ENCODE peak calls at places on chromosome 6, in eight cellular contexts. One of them, this sample, is unnamed.

GRCh38 chr6:95819461-95819860 is 196.3 kb upstream of the FUT9 start:
- DNase-seq in Kasumi-1: no peak
- DNase-seq in B cell: no peak
- DNase-seq in activated naive CD8-positive, alpha-beta T cell treated with anti-CD3 and anti-CD28 coated beads, Interleukin-2, amount 50 U/mL, for 24 hours: no peak
- DNase-seq in NCI-H1092 treated with DMSO at 0.1 percent for 48 hours: no peak
- DNase-seq in iPS-NIHi11: no peak
- DNase-seq in bronchial epithelial cell: no peak
- DNase-seq in smooth muscle cell of the brain vasculature: no peak
- DNase-seq in this sample: no peak

GRCh38 chr6:28537509-28538140 is 11.9 kb downstream of the GPX5 start:
- DNase-seq in Kasumi-1: no peak
- DNase-seq in iPS-NIHi11: peak
- DNase-seq in bronchial epithelial cell: peak
- DNase-seq in B cell: no peak
- DNase-seq in activated naive CD8-positive, alpha-beta T cell treated with anti-CD3 and anti-CD28 coated beads, Interleukin-2, amount 50 U/mL, for 24 hours: peak
- DNase-seq in NCI-H1092 treated with DMSO at 0.1 percent for 48 hours: no peak
- DNase-seq in smooth muscle cell of the brain vasculature: no peak
- DNase-seq in this sample: no peak

GRCh38 chr6:85015396-85015990 is 251.1 kb upstream of the TBX18 start:
- DNase-seq in smooth muscle cell of the brain vasculature: peak
- DNase-seq in B cell: no peak
- DNase-seq in activated naive CD8-positive, alpha-beta T cell treated with anti-CD3 and anti-CD28 coated beads, Interleukin-2, amount 50 U/mL, for 24 hours: peak
- DNase-seq in bronchial epithelial cell: peak
- DNase-seq in NCI-H1092 treated with DMSO at 0.1 percent for 48 hours: no peak
- DNase-seq in iPS-NIHi11: peak
- DNase-seq in Kasumi-1: no peak
- DNase-seq in this sample: no peak

GRCh38 chr6:137970368-137970767 is 103.3 kb downstream of the TNFAIP3 start:
- DNase-seq in iPS-NIHi11: no peak
- DNase-seq in B cell: no peak
- DNase-seq in Kasumi-1: no peak
- DNase-seq in activated naive CD8-positive, alpha-beta T cell treated with anti-CD3 and anti-CD28 coated beads, Interleukin-2, amount 50 U/mL, for 24 hours: peak
- DNase-seq in NCI-H1092 treated with DMSO at 0.1 percent for 48 hours: no peak
- DNase-seq in bronchial epithelial cell: no peak
- DNase-seq in smooth muscle cell of the brain vasculature: no peak
- DNase-seq in this sample: no peak

GRCh38 chr6:88814909-88815308 is 148.5 kb downstream of the RNGTT start:
- DNase-seq in Kasumi-1: no peak
- DNase-seq in bronchial epithelial cell: peak
- DNase-seq in activated naive CD8-positive, alpha-beta T cell treated with anti-CD3 and anti-CD28 coated beads, Interleukin-2, amount 50 U/mL, for 24 hours: no peak
- DNase-seq in iPS-NIHi11: peak
- DNase-seq in smooth muscle cell of the brain vasculature: no peak
- DNase-seq in NCI-H1092 treated with DMSO at 0.1 percent for 48 hours: no peak
- DNase-seq in B cell: no peak
- DNase-seq in this sample: no peak

GRCh38 chr6:3630258-3630828 is 121.2 kb downstream of the PXDC1 start:
- DNase-seq in B cell: no peak
- DNase-seq in smooth muscle cell of the brain vasculature: no peak
- DNase-seq in Kasumi-1: peak
- DNase-seq in NCI-H1092 treated with DMSO at 0.1 percent for 48 hours: no peak
- DNase-seq in bronchial epithelial cell: no peak
- DNase-seq in activated naive CD8-positive, alpha-beta T cell treated with anti-CD3 and anti-CD28 coated beads, Interleukin-2, amount 50 U/mL, for 24 hours: no peak
- DNase-seq in iPS-NIHi11: no peak
- DNase-seq in this sample: no peak

GRCh38 chr6:117829594-117830319 is 77.3 kb upstream of the SLC35F1 start:
- DNase-seq in NCI-H1092 treated with DMSO at 0.1 percent for 48 hours: no peak
- DNase-seq in B cell: no peak
- DNase-seq in Kasumi-1: peak
- DNase-seq in activated naive CD8-positive, alpha-beta T cell treated with anti-CD3 and anti-CD28 coated beads, Interleukin-2, amount 50 U/mL, for 24 hours: no peak
- DNase-seq in iPS-NIHi11: peak
- DNase-seq in bronchial epithelial cell: peak
- DNase-seq in smooth muscle cell of the brain vasculature: peak
- DNase-seq in this sample: no peak

GRCh38 chr6:90537027-90537426 is 49.8 kb downstream of the MAP3K7 start:
- DNase-seq in bronchial epithelial cell: peak
- DNase-seq in smooth muscle cell of the brain vasculature: no peak
- DNase-seq in B cell: no peak
- DNase-seq in iPS-NIHi11: no peak
- DNase-seq in NCI-H1092 treated with DMSO at 0.1 percent for 48 hours: no peak
- DNase-seq in activated naive CD8-positive, alpha-beta T cell treated with anti-CD3 and anti-CD28 coated beads, Interleukin-2, amount 50 U/mL, for 24 hours: no peak
- DNase-seq in Kasumi-1: no peak
- DNase-seq in this sample: no peak

GRCh38 chr6:36962874-36963273 is 8.3 kb downstream of the PI16 start:
- DNase-seq in bronchial epithelial cell: peak
- DNase-seq in NCI-H1092 treated with DMSO at 0.1 percent for 48 hours: no peak
- DNase-seq in B cell: peak
- DNase-seq in smooth muscle cell of the brain vasculature: no peak
- DNase-seq in activated naive CD8-positive, alpha-beta T cell treated with anti-CD3 and anti-CD28 coated beads, Interleukin-2, amount 50 U/mL, for 24 hours: peak
- DNase-seq in Kasumi-1: peak
- DNase-seq in iPS-NIHi11: peak
- DNase-seq in this sample: peak

GRCh38 chr6:45454008-45454911 is 76.5 kb upstream of the SUPT3H start:
- DNase-seq in B cell: no peak
- DNase-seq in smooth muscle cell of the brain vasculature: no peak
- DNase-seq in iPS-NIHi11: no peak
- DNase-seq in Kasumi-1: no peak
- DNase-seq in NCI-H1092 treated with DMSO at 0.1 percent for 48 hours: no peak
- DNase-seq in bronchial epithelial cell: peak
- DNase-seq in activated naive CD8-positive, alpha-beta T cell treated with anti-CD3 and anti-CD28 coated beads, Interleukin-2, amount 50 U/mL, for 24 hours: no peak
- DNase-seq in this sample: no peak

GRCh38 chr6:147078602-147079001 is 125.6 kb upstream of the STXBP5 start:
- DNase-seq in NCI-H1092 treated with DMSO at 0.1 percent for 48 hours: no peak
- DNase-seq in activated naive CD8-positive, alpha-beta T cell treated with anti-CD3 and anti-CD28 coated beads, Interleukin-2, amount 50 U/mL, for 24 hours: no peak
- DNase-seq in bronchial epithelial cell: no peak
- DNase-seq in B cell: no peak
- DNase-seq in iPS-NIHi11: no peak
- DNase-seq in smooth muscle cell of the brain vasculature: peak
- DNase-seq in Kasumi-1: no peak
- DNase-seq in this sample: no peak

GRCh38 chr6:163354085-163354484 is 60.4 kb upstream of the QKI start:
- DNase-seq in smooth muscle cell of the brain vasculature: no peak
- DNase-seq in B cell: no peak
- DNase-seq in NCI-H1092 treated with DMSO at 0.1 percent for 48 hours: no peak
- DNase-seq in bronchial epithelial cell: peak
- DNase-seq in iPS-NIHi11: no peak
- DNase-seq in activated naive CD8-positive, alpha-beta T cell treated with anti-CD3 and anti-CD28 coated beads, Interleukin-2, amount 50 U/mL, for 24 hours: no peak
- DNase-seq in Kasumi-1: no peak
- DNase-seq in this sample: no peak

GRCh38 chr6:41578714-41579610 is 32.8 kb downstream of the FOXP4 start:
- DNase-seq in activated naive CD8-positive, alpha-beta T cell treated with anti-CD3 and anti-CD28 coated beads, Interleukin-2, amount 50 U/mL, for 24 hours: no peak
- DNase-seq in smooth muscle cell of the brain vasculature: no peak
- DNase-seq in iPS-NIHi11: peak
- DNase-seq in NCI-H1092 treated with DMSO at 0.1 percent for 48 hours: no peak
- DNase-seq in Kasumi-1: no peak
- DNase-seq in bronchial epithelial cell: no peak
- DNase-seq in B cell: no peak
- DNase-seq in this sample: no peak

GRCh38 chr6:31784270-31784925 is 7.3 kb upstream of the VWA7 start:
- DNase-seq in iPS-NIHi11: peak
- DNase-seq in NCI-H1092 treated with DMSO at 0.1 percent for 48 hours: no peak
- DNase-seq in bronchial epithelial cell: no peak
- DNase-seq in B cell: peak
- DNase-seq in activated naive CD8-positive, alpha-beta T cell treated with anti-CD3 and anti-CD28 coated beads, Interleukin-2, amount 50 U/mL, for 24 hours: no peak
- DNase-seq in smooth muscle cell of the brain vasculature: no peak
- DNase-seq in Kasumi-1: no peak
- DNase-seq in this sample: no peak

GRCh38 chr6:73394577-73395354 is at the start of gene DDX43:
- DNase-seq in NCI-H1092 treated with DMSO at 0.1 percent for 48 hours: peak
- DNase-seq in iPS-NIHi11: peak
- DNase-seq in smooth muscle cell of the brain vasculature: no peak
- DNase-seq in Kasumi-1: no peak
- DNase-seq in bronchial epithelial cell: peak
- DNase-seq in activated naive CD8-positive, alpha-beta T cell treated with anti-CD3 and anti-CD28 coated beads, Interleukin-2, amount 50 U/mL, for 24 hours: peak
- DNase-seq in B cell: peak
- DNase-seq in this sample: no peak

GRCh38 chr6:129402244-129402643 is 307.7 kb downstream of the ARHGAP18 start:
- DNase-seq in Kasumi-1: no peak
- DNase-seq in activated naive CD8-positive, alpha-beta T cell treated with anti-CD3 and anti-CD28 coated beads, Interleukin-2, amount 50 U/mL, for 24 hours: no peak
- DNase-seq in iPS-NIHi11: no peak
- DNase-seq in smooth muscle cell of the brain vasculature: no peak
- DNase-seq in bronchial epithelial cell: peak
- DNase-seq in NCI-H1092 treated with DMSO at 0.1 percent for 48 hours: no peak
- DNase-seq in B cell: no peak
- DNase-seq in this sample: no peak

GRCh38 chr6:157107571-157107914 is 215.8 kb downstream of the TMEM242 start:
- DNase-seq in NCI-H1092 treated with DMSO at 0.1 percent for 48 hours: no peak
- DNase-seq in bronchial epithelial cell: no peak
- DNase-seq in B cell: no peak
- DNase-seq in smooth muscle cell of the brain vasculature: no peak
- DNase-seq in Kasumi-1: no peak
- DNase-seq in iPS-NIHi11: no peak
- DNase-seq in activated naive CD8-positive, alpha-beta T cell treated with anti-CD3 and anti-CD28 coated beads, Interleukin-2, amount 50 U/mL, for 24 hours: no peak
- DNase-seq in this sample: no peak

GRCh38 chr6:53300656-53301551 is 47.8 kb downstream of the ELOVL5 start:
- DNase-seq in Kasumi-1: no peak
- DNase-seq in iPS-NIHi11: no peak
- DNase-seq in bronchial epithelial cell: no peak
- DNase-seq in smooth muscle cell of the brain vasculature: no peak
- DNase-seq in B cell: no peak
- DNase-seq in activated naive CD8-positive, alpha-beta T cell treated with anti-CD3 and anti-CD28 coated beads, Interleukin-2, amount 50 U/mL, for 24 hours: no peak
- DNase-seq in NCI-H1092 treated with DMSO at 0.1 percent for 48 hours: no peak
- DNase-seq in this sample: no peak

GRCh38 chr6:43541774-43542471 is 25.0 kb downstream of the POLR1C start:
- DNase-seq in NCI-H1092 treated with DMSO at 0.1 percent for 48 hours: no peak
- DNase-seq in smooth muscle cell of the brain vasculature: no peak
- DNase-seq in iPS-NIHi11: no peak
- DNase-seq in activated naive CD8-positive, alpha-beta T cell treated with anti-CD3 and anti-CD28 coated beads, Interleukin-2, amount 50 U/mL, for 24 hours: no peak
- DNase-seq in Kasumi-1: no peak
- DNase-seq in B cell: no peak
- DNase-seq in bronchial epithelial cell: no peak
- DNase-seq in this sample: no peak

GRCh38 chr6:75486850-75487568 is 6.6 kb downstream of the FILIP1 start:
- DNase-seq in B cell: no peak
- DNase-seq in smooth muscle cell of the brain vasculature: no peak
- DNase-seq in iPS-NIHi11: no peak
- DNase-seq in bronchial epithelial cell: no peak
- DNase-seq in NCI-H1092 treated with DMSO at 0.1 percent for 48 hours: no peak
- DNase-seq in Kasumi-1: no peak
- DNase-seq in activated naive CD8-positive, alpha-beta T cell treated with anti-CD3 and anti-CD28 coated beads, Interleukin-2, amount 50 U/mL, for 24 hours: no peak
- DNase-seq in this sample: no peak

GRCh38 chr6:150409576-150410066 is 40.8 kb downstream of the IYD start:
- DNase-seq in smooth muscle cell of the brain vasculature: no peak
- DNase-seq in Kasumi-1: peak
- DNase-seq in NCI-H1092 treated with DMSO at 0.1 percent for 48 hours: peak
- DNase-seq in iPS-NIHi11: no peak
- DNase-seq in activated naive CD8-positive, alpha-beta T cell treated with anti-CD3 and anti-CD28 coated beads, Interleukin-2, amount 50 U/mL, for 24 hours: no peak
- DNase-seq in B cell: peak
- DNase-seq in bronchial epithelial cell: no peak
- DNase-seq in this sample: no peak

GRCh38 chr6:30787954-30788353 is 43.6 kb upstream of the IER3 start:
- DNase-seq in Kasumi-1: peak
- DNase-seq in bronchial epithelial cell: no peak
- DNase-seq in B cell: no peak
- DNase-seq in NCI-H1092 treated with DMSO at 0.1 percent for 48 hours: no peak
- DNase-seq in activated naive CD8-positive, alpha-beta T cell treated with anti-CD3 and anti-CD28 coated beads, Interleukin-2, amount 50 U/mL, for 24 hours: peak
- DNase-seq in smooth muscle cell of the brain vasculature: no peak
- DNase-seq in iPS-NIHi11: no peak
- DNase-seq in this sample: peak

GRCh38 chr6:136992113-136992512 is 52.7 kb downstream of the IL20RA start:
- DNase-seq in activated naive CD8-positive, alpha-beta T cell treated with anti-CD3 and anti-CD28 coated beads, Interleukin-2, amount 50 U/mL, for 24 hours: no peak
- DNase-seq in bronchial epithelial cell: no peak
- DNase-seq in iPS-NIHi11: no peak
- DNase-seq in smooth muscle cell of the brain vasculature: no peak
- DNase-seq in B cell: no peak
- DNase-seq in NCI-H1092 treated with DMSO at 0.1 percent for 48 hours: no peak
- DNase-seq in Kasumi-1: no peak
- DNase-seq in this sample: no peak

GRCh38 chr6:151141685-151142084 is 98.1 kb upstream of the AKAP12 start:
- DNase-seq in bronchial epithelial cell: peak
- DNase-seq in B cell: no peak
- DNase-seq in NCI-H1092 treated with DMSO at 0.1 percent for 48 hours: no peak
- DNase-seq in iPS-NIHi11: no peak
- DNase-seq in activated naive CD8-positive, alpha-beta T cell treated with anti-CD3 and anti-CD28 coated beads, Interleukin-2, amount 50 U/mL, for 24 hours: no peak
- DNase-seq in smooth muscle cell of the brain vasculature: no peak
- DNase-seq in Kasumi-1: no peak
- DNase-seq in this sample: no peak

GRCh38 chr6:44733868-44734267 is 346.4 kb downstream of the CDC5L start:
- DNase-seq in activated naive CD8-positive, alpha-beta T cell treated with anti-CD3 and anti-CD28 coated beads, Interleukin-2, amount 50 U/mL, for 24 hours: no peak
- DNase-seq in B cell: no peak
- DNase-seq in bronchial epithelial cell: no peak
- DNase-seq in NCI-H1092 treated with DMSO at 0.1 percent for 48 hours: no peak
- DNase-seq in Kasumi-1: peak
- DNase-seq in iPS-NIHi11: no peak
- DNase-seq in smooth muscle cell of the brain vasculature: no peak
- DNase-seq in this sample: no peak

GRCh38 chr6:138161118-138161433 is 663 bp upstream of the ARFGEF3 start:
- DNase-seq in bronchial epithelial cell: no peak
- DNase-seq in Kasumi-1: no peak
- DNase-seq in NCI-H1092 treated with DMSO at 0.1 percent for 48 hours: no peak
- DNase-seq in activated naive CD8-positive, alpha-beta T cell treated with anti-CD3 and anti-CD28 coated beads, Interleukin-2, amount 50 U/mL, for 24 hours: peak
- DNase-seq in smooth muscle cell of the brain vasculature: no peak
- DNase-seq in B cell: peak
- DNase-seq in iPS-NIHi11: no peak
- DNase-seq in this sample: no peak

GRCh38 chr6:132132420-132132819 is 181.2 kb upstream of the CCN2 start:
- DNase-seq in bronchial epithelial cell: no peak
- DNase-seq in activated naive CD8-positive, alpha-beta T cell treated with anti-CD3 and anti-CD28 coated beads, Interleukin-2, amount 50 U/mL, for 24 hours: no peak
- DNase-seq in NCI-H1092 treated with DMSO at 0.1 percent for 48 hours: no peak
- DNase-seq in smooth muscle cell of the brain vasculature: no peak
- DNase-seq in B cell: no peak
- DNase-seq in iPS-NIHi11: no peak
- DNase-seq in Kasumi-1: no peak
- DNase-seq in this sample: no peak

GRCh38 chr6:89997456-89998445 is 103.5 kb downstream of the GJA10 start:
- DNase-seq in iPS-NIHi11: no peak
- DNase-seq in B cell: no peak
- DNase-seq in smooth muscle cell of the brain vasculature: no peak
- DNase-seq in Kasumi-1: peak
- DNase-seq in activated naive CD8-positive, alpha-beta T cell treated with anti-CD3 and anti-CD28 coated beads, Interleukin-2, amount 50 U/mL, for 24 hours: no peak
- DNase-seq in NCI-H1092 treated with DMSO at 0.1 percent for 48 hours: no peak
- DNase-seq in bronchial epithelial cell: no peak
- DNase-seq in this sample: no peak

GRCh38 chr6:29926795-29927427 is 15.4 kb upstream of the HLA-A start:
- DNase-seq in bronchial epithelial cell: peak
- DNase-seq in activated naive CD8-positive, alpha-beta T cell treated with anti-CD3 and anti-CD28 coated beads, Interleukin-2, amount 50 U/mL, for 24 hours: peak
- DNase-seq in Kasumi-1: no peak
- DNase-seq in B cell: peak
- DNase-seq in smooth muscle cell of the brain vasculature: peak
- DNase-seq in NCI-H1092 treated with DMSO at 0.1 percent for 48 hours: no peak
- DNase-seq in iPS-NIHi11: peak
- DNase-seq in this sample: peak

GRCh38 chr6:92497281-92497680 is 922.1 kb downstream of the EPHA7 start:
- DNase-seq in B cell: no peak
- DNase-seq in iPS-NIHi11: no peak
- DNase-seq in bronchial epithelial cell: no peak
- DNase-seq in smooth muscle cell of the brain vasculature: no peak
- DNase-seq in Kasumi-1: no peak
- DNase-seq in activated naive CD8-positive, alpha-beta T cell treated with anti-CD3 and anti-CD28 coated beads, Interleukin-2, amount 50 U/mL, for 24 hours: no peak
- DNase-seq in NCI-H1092 treated with DMSO at 0.1 percent for 48 hours: no peak
- DNase-seq in this sample: no peak

GRCh38 chr6:44028767-44029166 is 98.5 kb downstream of the MRPL14 start:
- DNase-seq in NCI-H1092 treated with DMSO at 0.1 percent for 48 hours: no peak
- DNase-seq in activated naive CD8-positive, alpha-beta T cell treated with anti-CD3 and anti-CD28 coated beads, Interleukin-2, amount 50 U/mL, for 24 hours: no peak
- DNase-seq in B cell: no peak
- DNase-seq in smooth muscle cell of the brain vasculature: no peak
- DNase-seq in Kasumi-1: no peak
- DNase-seq in bronchial epithelial cell: no peak
- DNase-seq in iPS-NIHi11: no peak
- DNase-seq in this sample: no peak

GRCh38 chr6:96001891-96002575 is 13.7 kb upstream of the FUT9 start:
- DNase-seq in Kasumi-1: no peak
- DNase-seq in B cell: no peak
- DNase-seq in smooth muscle cell of the brain vasculature: no peak
- DNase-seq in iPS-NIHi11: no peak
- DNase-seq in activated naive CD8-positive, alpha-beta T cell treated with anti-CD3 and anti-CD28 coated beads, Interleukin-2, amount 50 U/mL, for 24 hours: no peak
- DNase-seq in bronchial epithelial cell: no peak
- DNase-seq in NCI-H1092 treated with DMSO at 0.1 percent for 48 hours: no peak
- DNase-seq in this sample: no peak

GRCh38 chr6:64217721-64218603 is 582.4 kb downstream of the PHF3 start:
- DNase-seq in NCI-H1092 treated with DMSO at 0.1 percent for 48 hours: no peak
- DNase-seq in Kasumi-1: no peak
- DNase-seq in activated naive CD8-positive, alpha-beta T cell treated with anti-CD3 and anti-CD28 coated beads, Interleukin-2, amount 50 U/mL, for 24 hours: no peak
- DNase-seq in B cell: no peak
- DNase-seq in iPS-NIHi11: no peak
- DNase-seq in smooth muscle cell of the brain vasculature: no peak
- DNase-seq in bronchial epithelial cell: peak
- DNase-seq in this sample: no peak

GRCh38 chr6:158660331-158660730 is 10.5 kb downstream of the SYTL3 start:
- DNase-seq in activated naive CD8-positive, alpha-beta T cell treated with anti-CD3 and anti-CD28 coated beads, Interleukin-2, amount 50 U/mL, for 24 hours: peak
- DNase-seq in NCI-H1092 treated with DMSO at 0.1 percent for 48 hours: peak
- DNase-seq in bronchial epithelial cell: peak
- DNase-seq in iPS-NIHi11: peak
- DNase-seq in smooth muscle cell of the brain vasculature: no peak
- DNase-seq in Kasumi-1: peak
- DNase-seq in B cell: peak
- DNase-seq in this sample: peak

This sample was measured in AML-193.